ENCODE peak calls at places on chromosomes 3 and 15, in seven cellular contexts. C, M, R, I, O, D and N are unnamed samples.

GRCh38 chr3:194685723-194686413 is at the start of gene FAM43A:
- DNase-seq in O (peak; percentile 94), D (peak; percentile 97), R (peak; percentile 89), I (peak; percentile 91), M (peak; percentile 97), C (peak; percentile 79), N (peak; percentile 97)

GRCh38 chr3:189276481-189277190 is 104.9 kb downstream of the TPRG1 start:
- DNase-seq in M (peak; percentile 94), O (peak; percentile 84), I (peak; percentile 8), D (peak; percentile 76), C (peak; percentile 85), R (peak; percentile 32), N (peak; percentile 86)

GRCh38 chr3:143600762-143601161 is 247.5 kb downstream of the SLC9A9 start:
- DNase-seq in I (no peak), R (no peak), O (peak; percentile 7), C (no peak), D (peak; percentile 87), M (peak; percentile 5), N (peak; percentile 65)

GRCh38 chr3:85313380-85313779 is 354.6 kb downstream of the CADM2 start:
- DNase-seq in O (no peak), R (no peak), C (no peak), M (no peak), D (no peak), I (no peak), N (no peak)

GRCh38 chr3:121488628-121489027 is 57.2 kb downstream of the POLQ start:
- DNase-seq in R (no peak), C (no peak), O (no peak), D (peak; percentile 5), I (no peak), M (no peak), N (no peak)

GRCh38 chr3:11522953-11523792 is 120.5 kb downstream of the VGLL4 start:
- DNase-seq in I (no peak), C (no peak), O (no peak), M (no peak), R (no peak), D (peak; percentile 28), N (peak; percentile 28)

GRCh38 chr15:43095708-43096347 is 10.0 kb downstream of the UBR1 start:
- DNase-seq in I (no peak), D (peak; percentile 54), R (no peak), M (no peak), O (peak; percentile 47), C (peak; percentile 29), N (peak; percentile 75)

GRCh38 chr15:92011611-92012367 is 158.3 kb downstream of the SLCO3A1 start:
- DNase-seq in R (no peak), I (no peak), M (peak; percentile 13), D (peak; percentile 51), C (no peak), O (peak; percentile 34), N (no peak)

GRCh38 chr15:98776607-98777281 is 128.4 kb downstream of the IGF1R start:
- DNase-seq in M (peak; percentile 85), C (no peak), I (no peak), R (peak; percentile 93), O (peak; percentile 89), D (no peak), N (peak; percentile 54)

GRCh38 chr15:41881086-41881485 is 12.8 kb downstream of the SPTBN5 start:
- DNase-seq in O (no peak), C (no peak), D (no peak), I (no peak), M (no peak), R (no peak), N (no peak)

GRCh38 chr3:76565496-76566210 is 474.2 kb upstream of the ROBO2 start:
- DNase-seq in M (no peak), C (no peak), O (no peak), R (peak; percentile 35), D (no peak), I (no peak), N (no peak)

GRCh38 chr3:169118666-169119370 is 544.7 kb downstream of the MECOM start:
- DNase-seq in M (peak; percentile 29), C (no peak), R (no peak), D (no peak), O (peak; percentile 61), I (no peak), N (no peak)

GRCh38 chr15:100729461-100729860 is 127.1 kb downstream of the ASB7 start:
- DNase-seq in I (no peak), M (no peak), D (no peak), C (no peak), R (no peak), O (no peak), N (no peak)

GRCh38 chr3:128320551-128321340 is 145.9 kb downstream of the DNAJB8 start:
- DNase-seq in C (no peak), R (no peak), M (no peak), O (no peak), I (no peak), D (no peak), N (no peak)

GRCh38 chr3:136994772-136995516 is 37.2 kb downstream of the IL20RB start:
- DNase-seq in I (no peak), D (peak; percentile 93), M (peak; percentile 99), C (peak; percentile 47), O (peak; percentile 69), R (no peak), N (peak; percentile 79)

GRCh38 chr3:159796744-159797143 is 191.9 kb upstream of the IL12A start:
- DNase-seq in M (peak; percentile 85), C (no peak), O (peak; percentile 97), R (no peak), D (peak; percentile 91), I (no peak), N (peak; percentile 59)

GRCh38 chr3:40240921-40241320 is 68.6 kb upstream of the EIF1B start:
- DNase-seq in D (no peak), O (no peak), C (no peak), I (no peak), M (no peak), R (peak; percentile 12), N (no peak)

GRCh38 chr3:183697610-183698317 is at the start of gene YEATS2:
- DNase-seq in M (peak; percentile 54), R (peak; percentile 84), O (peak; percentile 47), I (no peak), D (peak; percentile 53), C (no peak), N (peak; percentile 52)

GRCh38 chr3:15953841-15954240 is 156.1 kb upstream of the ANKRD28 start:
- DNase-seq in R (peak; percentile 10), O (no peak), M (no peak), C (no peak), I (no peak), D (peak; percentile 14), N (no peak)

GRCh38 chr15:62758126-62758951 is 284.2 kb upstream of the TPM1 start:
- DNase-seq in I (no peak), R (no peak), C (peak; percentile 91), D (peak; percentile 91), O (peak; percentile 97), M (peak; percentile 98), N (peak; percentile 70)

GRCh38 chr3:154792828-154793227 is 287.3 kb upstream of the MME start:
- DNase-seq in I (no peak), R (no peak), O (peak; percentile 14), C (no peak), M (no peak), D (no peak), N (no peak)

DNA sequence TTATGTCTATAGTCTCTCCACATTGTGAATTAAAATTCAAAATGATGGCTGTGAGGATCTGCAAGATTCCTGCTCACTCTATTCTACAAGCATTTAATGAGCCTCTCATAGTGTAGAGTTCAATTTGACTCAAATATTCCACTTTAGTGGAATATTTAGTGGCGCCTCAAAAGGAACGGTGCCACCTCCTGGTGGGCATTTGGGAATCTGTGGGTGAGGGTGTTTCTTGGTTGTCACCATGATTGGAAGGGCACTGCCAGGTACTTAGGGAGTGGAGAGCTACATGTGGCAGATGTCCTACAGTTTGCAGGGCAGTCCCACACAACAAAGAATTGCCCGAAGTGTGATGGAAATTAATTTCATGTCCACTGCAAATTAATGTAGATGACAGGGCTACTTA is 21.5 kb upstream of the KCNMB3 start:
- DNase-seq in M (no peak), D (peak; percentile 33), C (no peak), R (no peak), O (no peak), I (no peak), N (no peak)
- TF ChIP-seq CTCF in M (peak; percentile 34), D (peak; percentile 37), C (peak; percentile 26), R (no peak), O (no peak), I (peak; percentile 31), N (peak; percentile 50)

GRCh38 chr15:65827065-65827464 is 35.0 kb upstream of the DENND4A start:
- DNase-seq in D (no peak), M (no peak), I (no peak), C (no peak), R (no peak), O (no peak), N (no peak)

GRCh38 chr15:65824941-65825544 is 33.0 kb upstream of the DENND4A start:
- DNase-seq in R (no peak), D (peak; percentile 82), I (no peak), C (peak; percentile 28), O (peak; percentile 27), M (peak; percentile 79), N (peak; percentile 57)

GRCh38 chr15:65832549-65833364 is 36.5 kb upstream of the RAB11A start:
- DNase-seq in D (peak; percentile 99), O (peak; percentile 89), C (peak; percentile 77), R (peak; percentile 71), I (peak; percentile 41), M (peak; percentile 90), N (peak; percentile 92)

GRCh38 chr15:65829150-65829764 is 37.2 kb upstream of the DENND4A start:
- DNase-seq in O (no peak), D (peak; percentile 45), M (no peak), C (no peak), R (peak; percentile 61), I (no peak), N (no peak)

DNA sequence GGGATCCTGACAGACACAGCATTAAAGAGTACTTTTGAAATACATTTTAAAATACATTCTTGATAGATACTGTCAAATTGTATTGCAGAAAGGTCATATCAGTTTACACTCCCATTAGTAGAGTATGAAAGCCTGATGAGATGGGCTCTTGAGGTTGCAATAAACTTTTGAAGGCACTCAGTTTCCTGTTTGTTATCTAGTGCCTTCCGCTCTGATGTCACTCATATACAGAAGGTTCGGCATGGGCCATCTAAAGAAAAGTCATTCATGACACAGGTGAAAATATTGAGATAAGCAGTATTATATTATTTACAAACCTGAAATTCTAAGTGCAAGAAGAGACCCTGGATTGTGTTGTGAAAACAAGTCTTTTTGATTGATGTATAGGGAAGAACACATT is 36.5 kb upstream of the DENND4A start:
- DNase-seq in C (no peak), O (no peak), D (no peak), R (no peak), I (no peak), M (no peak), N (no peak)
- H3K4me3 ChIP-seq in C (no peak overlapping the region), O (no peak overlapping the region), D (no peak overlapping the region), R (no peak overlapping the region), I (no peak overlapping the region), M (no peak overlapping the region), N (no peak overlapping the region)

DNA sequence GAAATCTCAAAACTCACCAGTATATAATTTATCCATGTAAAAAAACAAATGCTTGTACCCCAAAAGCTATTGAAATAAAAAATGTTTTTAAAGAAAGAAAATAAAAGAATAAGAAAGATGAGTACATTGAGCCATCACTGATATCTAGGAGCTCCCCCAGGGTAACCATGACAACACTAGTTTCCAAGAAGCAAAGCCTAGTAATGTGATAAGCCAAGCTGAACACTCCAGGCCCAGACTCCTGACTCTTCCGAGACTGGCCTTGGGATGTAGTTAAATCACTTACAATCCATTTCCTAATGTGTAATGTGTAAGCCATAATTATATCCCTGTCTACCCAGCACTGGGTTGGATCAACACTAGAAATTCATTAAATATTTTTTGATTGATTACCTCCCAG is 21.1 kb upstream of the ATP8B4 start:
- DNase-seq in O (no peak), R (no peak), I (no peak), M (no peak), C (no peak), D (no peak), N (no peak)
- TF ChIP-seq CTCF in O (no peak), R (no peak), I (no peak), M (no peak), C (no peak), D (no peak), N (no peak)

GRCh38 chr15:57388199-57388863 is 12.0 kb downstream of the CGNL1 start:
- DNase-seq in O (peak; percentile 49), C (no peak), R (no peak), I (no peak), M (no peak), D (no peak), N (no peak)
- H3K4me3 ChIP-seq in O (no peak overlapping the region), C (no peak overlapping the region), R (no peak overlapping the region), I (no peak overlapping the region), M (no peak overlapping the region), D (no peak overlapping the region), N (no peak overlapping the region)